ENCODE peak calls at places on chromosomes 12 and 14, in eight cellular contexts. One of them, this sample, is unnamed. For H3K4me1, the result is how much of the 10 kb centered on the place peaks cover.

GRCh38 chr14:69749956-69750355 is 17.0 kb upstream of the SRSF5 start:
- DNase-seq in right atrium auricular region: no peak
- DNase-seq in right lobe of liver: no peak
- DNase-seq in MM.1S: no peak
- DNase-seq in ovary: no peak
- DNase-seq in body of pancreas: no peak
- DNase-seq in kidney: no peak
- DNase-seq in upper lobe of left lung: no peak
- DNase-seq in this sample: no peak

GRCh38 chr14:90576981-90577660 is 180.3 kb downstream of the CALM1 start:
- DNase-seq in right lobe of liver: no peak
- DNase-seq in kidney: no peak
- DNase-seq in ovary: no peak
- DNase-seq in MM.1S: no peak
- DNase-seq in body of pancreas: no peak
- DNase-seq in right atrium auricular region: no peak
- DNase-seq in upper lobe of left lung: no peak
- DNase-seq in this sample: no peak

GRCh38 chr12:80472912-80473500 is 29.0 kb downstream of the PTPRQ start:
- DNase-seq in kidney: no peak
- DNase-seq in right atrium auricular region: no peak
- DNase-seq in MM.1S: peak
- DNase-seq in body of pancreas: no peak
- DNase-seq in upper lobe of left lung: no peak
- DNase-seq in right lobe of liver: no peak
- DNase-seq in ovary: no peak
- DNase-seq in this sample: no peak

GRCh38 chr12:59719701-59720100 is 123.9 kb downstream of the SLC16A7 start:
- DNase-seq in MM.1S: no peak
- DNase-seq in kidney: no peak
- DNase-seq in upper lobe of left lung: no peak
- DNase-seq in right lobe of liver: no peak
- DNase-seq in ovary: no peak
- DNase-seq in body of pancreas: no peak
- DNase-seq in right atrium auricular region: no peak
- DNase-seq in this sample: no peak

GRCh38 chr12:41264281-41264680 is 76.2 kb downstream of the PDZRN4 start:
- DNase-seq in right lobe of liver: no peak
- DNase-seq in upper lobe of left lung: no peak
- DNase-seq in right atrium auricular region: no peak
- DNase-seq in MM.1S: no peak
- DNase-seq in kidney: no peak
- DNase-seq in ovary: no peak
- DNase-seq in body of pancreas: no peak
- DNase-seq in this sample: no peak

GRCh38 chr14:39102265-39102968 is 618 bp downstream of the SEC23A start:
- DNase-seq in upper lobe of left lung: peak
- DNase-seq in kidney: no peak
- DNase-seq in ovary: no peak
- DNase-seq in MM.1S: no peak
- DNase-seq in right lobe of liver: no peak
- DNase-seq in right atrium auricular region: no peak
- DNase-seq in body of pancreas: peak
- DNase-seq in this sample: peak

GRCh38 chr12:113427882-113428281 is 5.7 kb downstream of the SDSL start:
- DNase-seq in body of pancreas: no peak
- DNase-seq in kidney: no peak
- DNase-seq in MM.1S: no peak
- DNase-seq in right atrium auricular region: no peak
- DNase-seq in ovary: no peak
- DNase-seq in upper lobe of left lung: no peak
- DNase-seq in right lobe of liver: no peak
- DNase-seq in this sample: no peak

GRCh38 chr12:3145546-3146310 is 68.5 kb downstream of the TSPAN9 start:
- DNase-seq in upper lobe of left lung: no peak
- DNase-seq in right lobe of liver: no peak
- DNase-seq in MM.1S: no peak
- DNase-seq in kidney: no peak
- DNase-seq in ovary: no peak
- DNase-seq in right atrium auricular region: no peak
- DNase-seq in body of pancreas: no peak
- DNase-seq in this sample: no peak

GRCh38 chr12:124152733-124153132 is 142.2 kb upstream of the RFLNA start:
- DNase-seq in MM.1S: no peak
- DNase-seq in body of pancreas: no peak
- DNase-seq in kidney: peak
- DNase-seq in right atrium auricular region: no peak
- DNase-seq in upper lobe of left lung: no peak
- DNase-seq in right lobe of liver: no peak
- DNase-seq in ovary: no peak
- DNase-seq in this sample: no peak

GRCh38 chr12:131793623-131794022 is 34.6 kb upstream of the MMP17 start:
- DNase-seq in ovary: no peak
- DNase-seq in MM.1S: no peak
- DNase-seq in kidney: no peak
- DNase-seq in body of pancreas: no peak
- DNase-seq in right lobe of liver: no peak
- DNase-seq in right atrium auricular region: no peak
- DNase-seq in upper lobe of left lung: no peak
- DNase-seq in this sample: no peak

GRCh38 chr12:108816652-108817335 is 40.6 kb downstream of the SSH1 start:
- DNase-seq in upper lobe of left lung: peak
- DNase-seq in kidney: no peak
- DNase-seq in right atrium auricular region: no peak
- DNase-seq in ovary: no peak
- DNase-seq in MM.1S: no peak
- DNase-seq in right lobe of liver: no peak
- DNase-seq in body of pancreas: no peak
- DNase-seq in this sample: peak

GRCh38 chr12:8544295-8544694 is 3.6 kb upstream of the CLEC4E start:
- DNase-seq in right atrium auricular region: peak
- DNase-seq in right lobe of liver: no peak
- DNase-seq in MM.1S: peak
- DNase-seq in ovary: peak
- DNase-seq in upper lobe of left lung: peak
- DNase-seq in body of pancreas: peak
- DNase-seq in kidney: no peak
- DNase-seq in this sample: no peak

DNA sequence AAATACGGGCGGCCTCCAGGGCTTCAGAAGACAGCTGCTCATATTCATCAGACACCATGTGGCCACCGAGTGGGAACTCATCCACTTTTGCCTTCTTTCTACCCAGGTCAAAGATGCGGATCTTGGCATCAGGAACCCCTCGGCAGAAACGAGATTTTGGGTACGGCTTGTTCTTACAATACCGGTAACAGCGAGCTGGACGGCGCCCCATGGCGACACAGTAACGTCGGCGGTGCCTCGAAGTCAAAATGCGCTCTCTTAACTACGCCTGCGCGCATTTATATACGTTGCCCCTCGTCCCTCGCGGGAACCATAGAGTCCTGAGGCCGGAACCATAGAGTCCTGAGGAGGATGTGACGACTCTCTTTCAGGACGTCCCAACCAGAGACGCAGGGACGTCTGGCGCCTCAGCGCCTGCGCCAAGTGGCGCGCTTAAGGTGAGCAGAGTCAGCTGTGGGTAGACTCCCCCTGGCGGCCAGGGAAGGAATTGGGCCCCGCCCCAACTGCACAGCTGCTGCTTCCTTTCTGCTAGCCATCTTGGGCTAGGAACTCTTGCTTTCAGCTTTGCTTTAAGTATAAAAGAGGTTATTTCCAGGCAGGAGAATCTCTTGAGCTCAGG is at the start of gene RPL10L:
- DNase-seq in right atrium auricular region: no peak
- DNase-seq in upper lobe of left lung: no peak
- DNase-seq in kidney: peak
- DNase-seq in ovary: no peak
- DNase-seq in MM.1S: no peak
- DNase-seq in body of pancreas: no peak
- DNase-seq in right lobe of liver: peak
- DNase-seq in this sample: no peak
- H3K27ac ChIP-seq in right atrium auricular region: no peak
- H3K27ac ChIP-seq in upper lobe of left lung: no peak
- H3K27ac ChIP-seq in kidney: no peak
- H3K27ac ChIP-seq in ovary: no peak
- H3K27ac ChIP-seq in MM.1S: no peak
- H3K27ac ChIP-seq in body of pancreas: no peak
- H3K27ac ChIP-seq in right lobe of liver: no peak
- H3K27ac ChIP-seq in this sample: no peak

GRCh38 chr12:62631531-62632520 is 165.2 kb downstream of the MON2 start:
- DNase-seq in ovary: peak
- DNase-seq in MM.1S: no peak
- DNase-seq in body of pancreas: peak
- DNase-seq in upper lobe of left lung: peak
- DNase-seq in right atrium auricular region: peak
- DNase-seq in right lobe of liver: peak
- DNase-seq in kidney: peak
- DNase-seq in this sample: peak
- TF ChIP-seq CTCF in ovary: no peak
- TF ChIP-seq CTCF in MM.1S: no peak
- TF ChIP-seq CTCF in body of pancreas: peak
- TF ChIP-seq CTCF in upper lobe of left lung: no peak
- TF ChIP-seq CTCF in right atrium auricular region: peak
- TF ChIP-seq CTCF in right lobe of liver: peak
- TF ChIP-seq CTCF in kidney: peak
- TF ChIP-seq CTCF in this sample: peak

DNA sequence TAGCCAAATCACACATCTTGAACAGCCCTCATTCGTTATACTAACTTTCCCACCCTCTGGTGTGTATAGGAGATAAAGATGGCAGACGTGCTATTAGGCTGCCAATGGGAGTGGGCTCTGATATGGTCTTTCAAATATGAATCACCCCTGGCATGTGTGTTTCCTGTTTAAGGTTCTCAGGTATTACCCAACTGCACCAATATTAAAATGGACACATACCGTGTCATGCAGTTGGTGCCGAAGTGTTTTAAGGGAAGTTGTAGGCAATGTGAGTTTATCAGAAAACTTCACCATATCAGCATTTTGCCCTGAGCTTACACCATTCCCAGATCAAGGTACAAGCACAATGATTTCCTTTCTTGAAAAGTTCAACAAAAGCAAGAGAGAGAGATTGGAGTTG is 33.5 kb downstream of the CHST11 start:
- DNase-seq in right atrium auricular region: no peak
- DNase-seq in kidney: no peak
- DNase-seq in body of pancreas: no peak
- DNase-seq in MM.1S: no peak
- DNase-seq in right lobe of liver: no peak
- DNase-seq in upper lobe of left lung: no peak
- DNase-seq in ovary: no peak
- DNase-seq in this sample: no peak
- H3K4me1 ChIP-seq in right atrium auricular region: under half
- H3K4me1 ChIP-seq in kidney: under half
- H3K4me1 ChIP-seq in body of pancreas: under half
- H3K4me1 ChIP-seq in MM.1S: under half
- H3K4me1 ChIP-seq in right lobe of liver: under half
- H3K4me1 ChIP-seq in upper lobe of left lung: half or more
- H3K4me1 ChIP-seq in ovary: under half
- H3K4me1 ChIP-seq in this sample: under half

GRCh38 chr12:94078736-94079509 is 69.5 kb upstream of the PLXNC1 start:
- DNase-seq in body of pancreas: no peak
- DNase-seq in MM.1S: no peak
- DNase-seq in ovary: no peak
- DNase-seq in right atrium auricular region: no peak
- DNase-seq in kidney: no peak
- DNase-seq in right lobe of liver: no peak
- DNase-seq in upper lobe of left lung: no peak
- DNase-seq in this sample: no peak

GRCh38 chr12:94082690-94083089 is 65.7 kb upstream of the PLXNC1 start:
- DNase-seq in right atrium auricular region: no peak
- DNase-seq in body of pancreas: no peak
- DNase-seq in upper lobe of left lung: no peak
- DNase-seq in MM.1S: no peak
- DNase-seq in right lobe of liver: no peak
- DNase-seq in ovary: no peak
- DNase-seq in kidney: no peak
- DNase-seq in this sample: no peak

GRCh38 chr12:94078138-94078723 is 70.1 kb upstream of the PLXNC1 start:
- DNase-seq in right lobe of liver: no peak
- DNase-seq in right atrium auricular region: no peak
- DNase-seq in body of pancreas: no peak
- DNase-seq in upper lobe of left lung: no peak
- DNase-seq in ovary: no peak
- DNase-seq in kidney: no peak
- DNase-seq in MM.1S: no peak
- DNase-seq in this sample: no peak

GRCh38 chr12:94079965-94080683 is 68.3 kb upstream of the PLXNC1 start:
- DNase-seq in body of pancreas: no peak
- DNase-seq in kidney: no peak
- DNase-seq in right lobe of liver: no peak
- DNase-seq in right atrium auricular region: no peak
- DNase-seq in upper lobe of left lung: no peak
- DNase-seq in ovary: no peak
- DNase-seq in MM.1S: no peak
- DNase-seq in this sample: no peak

DNA sequence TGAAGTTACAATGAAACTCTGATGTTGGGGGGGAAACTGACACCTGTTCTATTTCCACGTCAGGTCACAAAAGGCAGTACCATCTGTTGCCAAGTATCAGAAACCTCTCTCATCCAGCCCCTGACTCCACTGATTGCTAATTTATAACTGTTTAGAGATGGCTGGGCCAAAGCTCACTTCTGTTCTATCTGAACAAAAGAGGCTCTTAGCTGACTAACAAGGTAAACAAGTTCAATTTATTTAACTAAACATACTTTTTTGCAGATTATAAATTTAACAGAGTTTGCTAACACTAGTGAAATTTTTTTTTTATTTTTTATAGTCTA is 67.7 kb upstream of the PLXNC1 start:
- DNase-seq in body of pancreas: no peak
- DNase-seq in right atrium auricular region: no peak
- DNase-seq in kidney: no peak
- DNase-seq in upper lobe of left lung: no peak
- DNase-seq in right lobe of liver: no peak
- DNase-seq in ovary: no peak
- DNase-seq in MM.1S: peak
- DNase-seq in this sample: no peak
- H3K27ac ChIP-seq in body of pancreas: no peak
- H3K27ac ChIP-seq in right atrium auricular region: peak
- H3K27ac ChIP-seq in kidney: no peak
- H3K27ac ChIP-seq in upper lobe of left lung: no peak
- H3K27ac ChIP-seq in right lobe of liver: no peak
- H3K27ac ChIP-seq in ovary: no peak
- H3K27ac ChIP-seq in MM.1S: no peak
- H3K27ac ChIP-seq in this sample: no peak

GRCh38 chr12:56315626-56316473 is at the start of gene CNPY2:
- DNase-seq in upper lobe of left lung: peak
- DNase-seq in body of pancreas: peak
- DNase-seq in kidney: peak
- DNase-seq in MM.1S: peak
- DNase-seq in right atrium auricular region: peak
- DNase-seq in right lobe of liver: peak
- DNase-seq in ovary: peak
- DNase-seq in this sample: peak
- TF ChIP-seq CTCF in upper lobe of left lung: peak
- TF ChIP-seq CTCF in body of pancreas: no peak
- TF ChIP-seq CTCF in kidney: peak
- TF ChIP-seq CTCF in MM.1S: peak
- TF ChIP-seq CTCF in right atrium auricular region: no peak
- TF ChIP-seq CTCF in right lobe of liver: peak
- TF ChIP-seq CTCF in ovary: no peak
- TF ChIP-seq CTCF in this sample: peak

GRCh38 chr12:11722578-11723138 is 73.2 kb downstream of the ETV6 start:
- DNase-seq in right lobe of liver: no peak
- DNase-seq in MM.1S: no peak
- DNase-seq in ovary: no peak
- DNase-seq in kidney: no peak
- DNase-seq in right atrium auricular region: no peak
- DNase-seq in body of pancreas: no peak
- DNase-seq in upper lobe of left lung: no peak
- DNase-seq in this sample: no peak
- H3K4me1 ChIP-seq in right lobe of liver: under half
- H3K4me1 ChIP-seq in MM.1S: under half
- H3K4me1 ChIP-seq in ovary: under half
- H3K4me1 ChIP-seq in kidney: under half
- H3K4me1 ChIP-seq in right atrium auricular region: under half
- H3K4me1 ChIP-seq in body of pancreas: half or more
- H3K4me1 ChIP-seq in upper lobe of left lung: half or more
- H3K4me1 ChIP-seq in this sample: half or more

This sample was measured in left ventricle myocardium inferior.